ENCODE peak calls at places on chromosomes 4 and X, in four cellular contexts. N, T, I and H are unnamed samples.

GRCh38 chr4:142281999-142282398 is 564.1 kb downstream of the INPP4B start:
- DNase-seq in N (no peak), T (no peak), I (no peak), H (no peak)

GRCh38 chrX:66015152-66015827 is 24.6 kb downstream of the VSIG4 start:
- DNase-seq in N (no peak), I (no peak), T (no peak), H (no peak)

GRCh38 chr4:101349346-101350064 is 2.2 kb upstream of the PPP3CA start:
- DNase-seq in N (no peak), T (peak), I (no peak), H (peak)

GRCh38 chr4:40595981-40596380 is 33.7 kb downstream of the RBM47 start:
- DNase-seq in N (no peak), I (no peak), T (no peak), H (no peak)

GRCh38 chr4:158858410-158859189 is 89.8 kb downstream of the FNIP2 start:
- DNase-seq in T (peak), N (no peak), I (no peak), H (no peak)

GRCh38 chr4:128570380-128570779 is 239.1 kb upstream of the JADE1 start:
- DNase-seq in T (no peak), I (no peak), N (no peak), H (no peak)

GRCh38 chr4:74283614-74284013 is 24.7 kb upstream of the EPGN start:
- DNase-seq in T (peak), N (no peak), I (no peak), H (no peak)

GRCh38 chrX:24030597-24030996 is 3.6 kb upstream of the KLHL15 start:
- DNase-seq in T (no peak), N (no peak), I (no peak), H (no peak)

GRCh38 chrX:74924449-74925209 is 623 bp downstream of the NEXMIF start:
- DNase-seq in N (no peak), T (peak), I (peak), H (peak)

GRCh38 chr4:67927251-67927650 is 36.0 kb downstream of the TMPRSS11A start:
- DNase-seq in N (no peak), I (no peak), T (no peak), H (no peak)

GRCh38 chr4:15469402-15470148 is at the start of gene CC2D2A:
- DNase-seq in T (peak), I (no peak), N (no peak), H (peak)

GRCh38 chrX:108312938-108313337 is 125.3 kb downstream of the COL4A6 start:
- DNase-seq in I (no peak), T (peak), N (no peak), H (peak)